ENCODE peak calls at places on chromosomes 5 and 9, in ten cellular contexts. V is sigmoid colon, Z is suprapubic skin, L is tibial nerve, P is HCT116, I is breast epithelium, F is prostate gland, C is A549, U is HepG2, G is IMR-90. W is an unnamed sample.

GRCh38 chr5:107544967-107545366 is 125.8 kb downstream of the EFNA5 start:
- DNase-seq in Z (no peak), I (no peak), V (no peak), L (no peak), P (no peak), C (no peak), U (no peak), F (no peak), G (no peak), W (no peak)

GRCh38 chr9:115198018-115198417 is 80.1 kb upstream of the TNC start:
- DNase-seq in U (no peak), P (no peak), F (peak; percentile 10), Z (no peak), I (no peak), L (peak; percentile 17), G (peak; percentile 79), C (no peak), V (peak; percentile 87), W (peak; percentile 50)

GRCh38 chr5:127702913-127703575 is at the start of gene CCDC192:
- DNase-seq in G (no peak), P (no peak), I (no peak), F (no peak), Z (no peak), U (no peak), C (no peak), L (no peak), V (no peak), W (no peak)

GRCh38 chr9:83219924-83220438 is 157.0 kb upstream of the RASEF start:
- DNase-seq in G (no peak), F (no peak), P (no peak), L (no peak), U (no peak), I (no peak), C (no peak), V (no peak), Z (no peak), W (no peak)

GRCh38 chr9:77752566-77752965 is 104.4 kb upstream of the GNA14 start:
- DNase-seq in L (no peak), V (no peak), U (no peak), I (no peak), C (no peak), P (no peak), F (no peak), Z (no peak), G (peak; percentile 94), W (no peak)

GRCh38 chr5:75055727-75056144 is 3.4 kb upstream of the GCNT4 start:
- DNase-seq in I (no peak), P (no peak), Z (no peak), U (peak; percentile 24), F (no peak), G (peak; percentile 47), C (no peak), L (no peak), V (no peak), W (no peak)

GRCh38 chr5:10583663-10584572 is 20.0 kb downstream of the ANKRD33B start:
- DNase-seq in P (no peak), Z (no peak), I (no peak), G (no peak), V (no peak), F (no peak), L (no peak), U (no peak), C (no peak), W (no peak)

GRCh38 chr9:121814594-121814993 is 163.2 kb downstream of the DAB2IP start:
- DNase-seq in P (no peak), F (no peak), V (no peak), I (no peak), L (no peak), U (no peak), Z (no peak), G (no peak), C (no peak), W (no peak)

GRCh38 chr9:98944130-98945074 is 695 bp downstream of the COL15A1 start:
- DNase-seq in U (no peak), V (peak; percentile 80), Z (peak; percentile 79), I (no peak), L (no peak), F (no peak), C (peak; percentile 13), P (no peak), G (no peak), W (no peak)

DNA sequence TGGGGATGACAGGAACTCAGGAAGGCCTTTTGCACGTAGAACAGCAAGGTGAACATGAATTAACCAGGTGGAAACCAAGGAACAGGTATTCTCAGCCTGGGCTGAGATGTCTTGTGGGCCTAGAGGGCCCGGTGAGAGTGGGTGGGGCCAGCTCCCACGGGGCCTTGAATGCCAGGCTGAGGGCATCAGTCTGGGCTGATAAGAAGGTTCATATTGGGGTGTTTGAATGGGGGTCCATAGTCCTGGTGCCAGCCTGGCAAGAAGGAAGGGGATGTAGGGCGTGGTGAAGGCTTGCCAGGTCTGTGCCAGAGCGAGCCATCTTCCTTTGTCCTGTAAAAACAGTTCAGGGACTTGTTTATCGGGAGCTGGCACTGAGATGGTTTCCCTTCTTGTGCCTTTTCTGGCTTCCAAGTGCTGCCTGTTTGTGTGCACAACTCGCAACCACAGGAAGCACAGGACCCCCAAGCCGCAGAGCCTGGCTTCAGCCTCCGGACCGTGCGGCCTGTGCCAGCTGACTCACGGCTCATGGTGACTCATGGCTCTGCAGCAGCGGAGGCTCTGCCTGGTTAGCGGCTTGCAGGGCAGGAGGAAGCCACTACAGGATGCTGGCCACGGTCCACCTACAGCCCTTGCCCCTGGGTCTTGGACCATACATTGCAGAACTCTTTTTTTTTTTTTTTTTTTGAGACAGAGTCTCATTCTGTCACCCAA is 2.4 kb downstream of the CARD19 start:
- DNase-seq in Z (peak; percentile 95), P (peak; percentile 65), I (peak; percentile 92), F (peak; percentile 82), L (peak; percentile 72), U (peak; percentile 68), G (peak; percentile 98), C (peak; percentile 96), V (peak; percentile 97), W (peak; percentile 92)
- H3K4me3 ChIP-seq in Z (peak overlapping the region; percentile 100), P (peak overlapping the region; percentile 94), I (peak overlapping the region; percentile 86), F (peak overlapping the region; percentile 10), L (peak overlapping the region; percentile 100), U (peak overlapping the region; percentile 91), G (no peak overlapping the region), C (peak overlapping the region; percentile 88), V (peak overlapping the region; percentile 88), W (peak overlapping the region; percentile 99)

GRCh38 chr5:167716376-167716775 is 575.1 kb upstream of the WWC1 start:
- DNase-seq in Z (no peak), L (no peak), F (no peak), C (no peak), G (peak; percentile 77), V (no peak), I (no peak), U (no peak), P (no peak), W (no peak)

GRCh38 chr5:167720201-167720600 is 571.2 kb upstream of the WWC1 start:
- DNase-seq in V (no peak), U (no peak), C (no peak), Z (no peak), F (no peak), I (no peak), G (peak; percentile 35), L (no peak), P (no peak), W (no peak)

GRCh38 chr5:167723254-167723871 is 568.1 kb upstream of the WWC1 start:
- DNase-seq in I (peak; percentile 64), P (peak; percentile 72), U (peak; percentile 55), Z (no peak), F (peak; percentile 64), C (peak; percentile 81), G (peak; percentile 70), V (peak; percentile 76), L (peak; percentile 85), W (peak; percentile 79)

GRCh38 chr5:167721926-167722440 is 569.5 kb upstream of the WWC1 start:
- DNase-seq in Z (no peak), C (no peak), F (no peak), G (no peak), V (no peak), I (no peak), L (no peak), P (no peak), U (no peak), W (no peak)

DNA sequence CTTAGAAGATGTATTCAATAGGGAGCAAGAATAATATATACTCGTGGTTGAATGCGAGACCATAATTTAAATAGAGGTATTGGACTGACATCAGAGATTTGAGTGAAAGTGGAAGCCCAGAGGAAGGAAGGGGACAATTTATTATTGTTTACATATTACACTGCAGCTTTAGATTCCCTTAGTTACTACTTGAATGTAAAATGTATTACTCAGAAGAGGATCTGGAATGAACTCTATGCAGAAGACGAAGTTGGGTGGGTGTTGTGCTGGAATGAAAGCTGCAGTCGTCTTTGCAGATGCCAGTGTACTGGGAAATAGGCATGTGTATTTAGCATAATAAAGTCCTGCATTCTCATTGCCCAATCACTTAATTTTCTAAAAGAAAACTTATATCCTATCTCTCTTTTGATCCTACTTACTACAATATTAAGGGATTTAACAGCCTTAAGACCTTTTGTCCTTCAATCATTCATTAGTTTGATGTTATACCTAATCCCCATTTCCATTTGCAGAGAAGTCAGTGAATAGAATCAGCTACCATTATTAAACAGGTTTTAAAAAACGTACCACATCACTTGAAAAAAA is 570.7 kb upstream of the WWC1 start:
- DNase-seq in C (no peak), V (no peak), G (peak; percentile 83), F (no peak), I (no peak), L (no peak), U (no peak), Z (no peak), P (no peak), W (no peak)
- TF ChIP-seq POLR2A in C (no peak), V (no peak), G (no peak), F (no peak), I (no peak), L (no peak), U (no peak), Z (no peak), P (no peak), W (no peak)

GRCh38 chr5:60649288-60649917 is 50.6 kb downstream of the DEPDC1B start:
- DNase-seq in U (peak; percentile 59), C (peak; percentile 34), L (no peak), F (no peak), Z (no peak), G (peak; percentile 51), P (peak; percentile 33), I (no peak), V (no peak), W (no peak)
- TF ChIP-seq CTCF in U (peak; percentile 65), C (peak; percentile 87), L (peak; percentile 16), F (peak; percentile 64), Z (peak; percentile 38), G (peak; percentile 69), P (peak; percentile 73), I (no peak), V (peak; percentile 34), W (peak; percentile 60)

GRCh38 chr5:92518318-92518913 is 1062.6 kb downstream of the NR2F1-AS1 start:
- DNase-seq in C (peak; percentile 13), U (peak; percentile 12), Z (no peak), G (peak; percentile 80), L (no peak), V (no peak), I (no peak), P (peak; percentile 16), F (no peak), W (no peak)
- H3K4me3 ChIP-seq in C (no peak overlapping the region), U (no peak overlapping the region), Z (no peak overlapping the region), G (no peak overlapping the region), L (no peak overlapping the region), V (no peak overlapping the region), I (no peak overlapping the region), P (no peak overlapping the region), F (no peak overlapping the region), W (no peak overlapping the region)

W was measured in Peyer's patch.